ENCODE peak calls at places on chromosomes 13 and 19, in four cellular contexts. Q is CD8-positive, alpha-beta memory T cell; W is left ventricle myocardium inferior; J is adrenal gland. C is an unnamed sample.

GRCh38 chr19:13153627-13154240 is 3.5 kb downstream of the IER2 start:
- DNase-seq in J (peak; percentile 50), W (no peak), Q (peak; percentile 14), C (no peak)

GRCh38 chr13:23674795-23675640 is 104.8 kb downstream of the TNFRSF19 start:
- DNase-seq in Q (no peak), W (no peak), J (no peak), C (no peak)

GRCh38 chr13:106530907-106531520 is 4.4 kb downstream of the EFNB2 start:
- DNase-seq in Q (no peak), J (no peak), W (no peak), C (no peak)

GRCh38 chr13:82681535-82681934 is 1200.7 kb downstream of the SLITRK1 start:
- DNase-seq in W (no peak), J (no peak), Q (no peak), C (no peak)

GRCh38 chr13:94595943-94596574 is at the start of gene TGDS:
- DNase-seq in Q (peak; percentile 83), J (peak; percentile 91), W (peak; percentile 92), C (peak; percentile 96)

GRCh38 chr13:75383064-75383715 is 98.8 kb downstream of the TBC1D4 start:
- DNase-seq in Q (no peak), W (no peak), J (no peak), C (no peak)

GRCh38 chr19:41997851-41998229 is 3.8 kb upstream of the ATP1A3 start:
- DNase-seq in J (no peak), W (no peak), Q (no peak), C (no peak)

GRCh38 chr13:110464547-110465343 is 96.8 kb downstream of the RAB20 start:
- DNase-seq in W (no peak), Q (no peak), J (no peak), C (no peak)

GRCh38 chr13:35917252-35917941 is 213.8 kb downstream of the DCLK1 start:
- DNase-seq in Q (no peak), W (no peak), J (no peak), C (no peak)

GRCh38 chr13:45229172-45229571 is 28.3 kb upstream of the KCTD4 start:
- DNase-seq in Q (no peak), J (no peak), W (no peak), C (no peak)

GRCh38 chr19:29694669-29695627 is 20.1 kb downstream of the C19orf12 start:
- DNase-seq in J (peak; percentile 85), Q (peak; percentile 75), W (peak; percentile 82), C (peak; percentile 85)

GRCh38 chr13:26465514-26465913 is 92.0 kb upstream of the WASF3 start:
- DNase-seq in Q (no peak), J (no peak), W (peak; percentile 57), C (no peak)

GRCh38 chr19:15429825-15430467 is 11.2 kb upstream of the AKAP8L start:
- DNase-seq in J (no peak), W (no peak), Q (no peak), C (no peak)

GRCh38 chr19:54728167-54728566 is 3.9 kb downstream of the KIR3DL3 start:
- DNase-seq in J (no peak), Q (no peak), W (no peak), C (no peak)

GRCh38 chr13:112837371-112838037 is 131.5 kb upstream of the MCF2L start:
- DNase-seq in W (no peak), Q (no peak), J (no peak), C (no peak)

GRCh38 chr13:114112826-114113322 is 19.5 kb downstream of the RASA3 start:
- DNase-seq in J (no peak), Q (no peak), W (no peak), C (no peak)

GRCh38 chr13:110555601-110556223 is 5.8 kb downstream of the RAB20 start:
- DNase-seq in J (peak; percentile 70), W (no peak), Q (no peak), C (no peak)

GRCh38 chr19:35712529-35712909 is 5.3 kb upstream of the KMT2B start:
- DNase-seq in Q (no peak), J (no peak), W (no peak), C (no peak)

GRCh38 chr13:76762731-76763130 is 123.5 kb downstream of the KCTD12 start:
- DNase-seq in W (no peak), J (no peak), Q (no peak), C (no peak)

GRCh38 chr13:67372868-67373464 is 142.8 kb upstream of the PCDH9 start:
- DNase-seq in W (no peak), Q (no peak), J (no peak), C (no peak)

GRCh38 chr19:3346677-3347353 is 19.6 kb upstream of the NFIC start:
- DNase-seq in Q (no peak), J (peak; percentile 91), W (peak; percentile 79), C (no peak)

GRCh38 chr13:97544041-97544765 is 110.2 kb downstream of the RAP2A start:
- DNase-seq in J (no peak), W (no peak), Q (no peak), C (no peak)

GRCh38 chr13:112575680-112576079 is 12.3 kb downstream of the TUBGCP3 start:
- DNase-seq in Q (no peak), W (no peak), J (no peak), C (no peak)

GRCh38 chr13:52832268-52832667 is 16.2 kb downstream of the PCDH8 start:
- DNase-seq in J (no peak), Q (no peak), W (no peak), C (no peak)

GRCh38 chr13:75902166-75903104 is 266.3 kb downstream of the LMO7 start:
- DNase-seq in Q (no peak), W (no peak), J (no peak), C (no peak)

GRCh38 chr19:42596391-42597071 is 1.8 kb upstream of the CEACAM8 start:
- DNase-seq in Q (peak; percentile 29), J (peak; percentile 29), W (no peak), C (peak; percentile 59)

GRCh38 chr13:35485451-35485850 is 9.0 kb upstream of the MAB21L1 start:
- DNase-seq in W (no peak), Q (no peak), J (no peak), C (no peak)

GRCh38 chr13:98511435-98511834 is 65.5 kb downstream of the STK24 start:
- DNase-seq in W (no peak), J (no peak), Q (no peak), C (no peak)

GRCh38 chr13:38735655-38736440 is 49.0 kb downstream of the FREM2 start:
- DNase-seq in Q (no peak), J (no peak), W (no peak), C (no peak)

GRCh38 chr13:106602178-106602577 is 34.2 kb upstream of the ARGLU1 start:
- DNase-seq in W (no peak), Q (no peak), J (no peak), C (peak; percentile 56)

GRCh38 chr19:58556633-58557252 is 1.7 kb downstream of the UBE2M start:
- DNase-seq in Q (no peak), J (no peak), W (no peak), C (no peak)
- H3K27ac ChIP-seq in Q (peak overlapping the region; percentile 84), J (peak overlapping the region; percentile 100), W (peak overlapping the region; percentile 100), C (peak overlapping the region; percentile 99)

GRCh38 chr13:50942630-50943311 is 33.2 kb downstream of the RNASEH2B start:
- DNase-seq in J (no peak), W (no peak), Q (no peak), C (no peak)
- H3K4me1 ChIP-seq in J (no peaks in the 10 kb centered on the region), W (no peaks in the 10 kb centered on the region), Q (no peaks in the 10 kb centered on the region), C (no peaks in the 10 kb centered on the region)

GRCh38 chr19:48616491-48617056 is 1.7 kb upstream of the FAM83E start:
- DNase-seq in Q (no peak), W (no peak), J (no peak), C (no peak)
- H3K27ac ChIP-seq in Q (peak overlapping the region; percentile 81), W (no peak overlapping the region), J (no peak overlapping the region), C (peak overlapping the region; percentile 81)

GRCh38 chr19:28468701-28469459 is 744.1 kb downstream of the UQCRFS1 start:
- DNase-seq in Q (no peak), W (no peak), J (no peak), C (peak; percentile 56)

GRCh38 chr19:28466107-28467045 is 746.6 kb downstream of the UQCRFS1 start:
- DNase-seq in W (peak; percentile 53), J (peak; percentile 64), Q (peak; percentile 38), C (peak; percentile 69)

GRCh38 chr19:28472843-28473242 is 740.1 kb downstream of the UQCRFS1 start:
- DNase-seq in W (peak; percentile 36), Q (no peak), J (peak; percentile 38), C (peak; percentile 74)

GRCh38 chr19:28472111-28472510 is 740.8 kb downstream of the UQCRFS1 start:
- DNase-seq in Q (no peak), W (no peak), J (no peak), C (no peak)

DNA sequence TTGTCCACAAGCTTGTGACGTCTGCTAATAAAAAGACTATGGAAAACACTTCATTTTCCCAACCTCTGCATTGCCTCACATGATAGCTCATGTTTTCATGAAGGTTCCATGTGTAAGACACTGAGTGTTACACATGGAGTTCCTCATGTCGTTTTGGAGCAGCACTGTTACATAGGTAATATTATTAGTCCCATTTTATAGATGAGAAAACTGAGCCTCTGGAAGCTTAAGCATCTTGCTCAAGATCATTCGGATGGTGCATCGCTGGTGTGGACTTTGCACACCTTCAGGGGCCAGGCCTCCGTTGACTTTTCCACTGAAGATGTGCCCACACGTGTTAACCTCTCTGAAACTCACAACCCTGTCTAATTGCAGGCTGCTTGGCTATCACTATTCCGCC is 743.4 kb downstream of the UQCRFS1 start:
- DNase-seq in W (no peak), Q (no peak), J (no peak), C (no peak)
- H3K4me1 ChIP-seq in W (no peaks in the 10 kb centered on the region), Q (peaks cover 30% of the 10 kb centered on the region), J (no peaks in the 10 kb centered on the region), C (peaks cover 9% of the 10 kb centered on the region)

DNA sequence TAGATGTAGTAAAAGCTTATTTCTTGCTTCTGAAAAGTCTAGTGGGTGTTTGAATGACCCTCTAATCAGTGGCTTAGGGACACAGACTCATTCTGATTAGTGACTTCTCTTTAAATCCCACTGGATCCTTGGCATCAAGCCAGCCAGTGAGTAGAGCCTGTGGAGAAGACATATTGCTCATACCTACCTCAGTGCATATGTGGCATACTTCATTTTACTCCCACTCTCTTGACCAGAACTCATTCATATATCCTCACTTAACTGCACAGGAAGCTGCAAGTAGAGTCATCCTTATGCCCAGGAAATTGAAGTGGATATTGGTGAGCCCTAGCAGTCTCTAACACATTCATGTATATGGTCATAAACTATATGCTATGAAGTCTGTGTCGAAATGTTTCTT is 148.3 kb downstream of the PDS5B start:
- DNase-seq in J (no peak), W (no peak), Q (no peak), C (no peak)
- H3K27ac ChIP-seq in J (no peak overlapping the region), W (no peak overlapping the region), Q (no peak overlapping the region), C (no peak overlapping the region)

DNA sequence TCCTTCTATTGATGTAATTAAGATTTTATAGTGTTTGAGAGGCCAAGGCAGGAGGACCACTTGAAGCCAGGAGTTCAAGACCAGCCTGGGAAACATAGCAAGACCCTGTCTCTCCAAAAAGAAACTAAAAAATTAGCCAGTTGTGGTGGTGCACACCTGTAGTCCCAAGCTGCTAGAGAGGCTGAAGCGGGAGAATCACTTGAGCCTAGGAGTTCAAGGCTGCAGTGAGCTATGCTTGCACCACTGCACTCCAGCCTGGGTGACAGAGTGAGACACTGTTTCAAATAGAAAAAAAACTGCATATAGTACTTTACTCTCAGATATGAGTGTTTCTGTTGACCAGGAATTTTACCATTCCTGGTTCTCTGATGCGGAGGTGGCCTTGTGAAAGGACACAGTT is 48.9 kb downstream of the CDADC1 start:
- DNase-seq in Q (no peak), W (no peak), J (no peak), C (no peak)
- H3K4me1 ChIP-seq in Q (peaks cover 4% of the 10 kb centered on the region), W (peaks cover 7% of the 10 kb centered on the region), J (no peaks in the 10 kb centered on the region), C (peaks cover 8% of the 10 kb centered on the region)

GRCh38 chr19:17538684-17539287 is 16.7 kb upstream of the COLGALT1 start:
- DNase-seq in Q (no peak), W (no peak), J (no peak), C (no peak)
- H3K27ac ChIP-seq in Q (no peak overlapping the region), W (peak overlapping the region; percentile 78), J (peak overlapping the region; percentile 82), C (peak overlapping the region; percentile 62)

C was measured in lower lobe of right lung.